ENCODE peak calls at places on chromosomes 16 and 17, in four cellular contexts. L is transverse colon, T is stomach, M is ovary. X is an unnamed sample.

GRCh38 chr17:44539664-44540063 is 17.6 kb upstream of the FZD2 start:
- DNase-seq in L (no peak), T (no peak), M (no peak), X (no peak)

GRCh38 chr17:61554209-61554608 is 36.8 kb downstream of the NACA2 start:
- DNase-seq in L (no peak), M (no peak), T (no peak), X (no peak)

GRCh38 chr17:41763327-41763726 is 23.2 kb downstream of the JUP start:
- DNase-seq in T (no peak), M (no peak), L (no peak), X (no peak)

GRCh38 chr17:18314059-18314730 is 599 bp downstream of the TOP3A start:
- DNase-seq in L (no peak), M (no peak), T (no peak), X (no peak)

GRCh38 chr16:3791701-3792100 is 74.4 kb upstream of the TRAP1 start:
- DNase-seq in T (no peak), L (no peak), M (no peak), X (no peak)

GRCh38 chr17:34306466-34306865 is 12.8 kb upstream of the CCL8 start:
- DNase-seq in M (no peak), L (no peak), T (no peak), X (no peak)

GRCh38 chr17:69402052-69402451 is 12.4 kb upstream of the MAP2K6 start:
- DNase-seq in L (no peak), T (no peak), M (no peak), X (no peak)

GRCh38 chr16:75254359-75254837 is 3.0 kb upstream of the BCAR1 start:
- DNase-seq in L (peak), T (no peak), M (no peak), X (peak)

GRCh38 chr16:84964729-84965128 is 46.6 kb downstream of the ZDHHC7 start:
- DNase-seq in L (no peak), M (no peak), T (no peak), X (no peak)

GRCh38 chr17:75535119-75535537 is 9.6 kb downstream of the LLGL2 start:
- DNase-seq in M (no peak), L (peak), T (peak), X (no peak)

GRCh38 chr17:79919164-79919585 is 79.9 kb upstream of the CBX4 start:
- DNase-seq in T (peak), M (peak), L (peak), X (peak)

GRCh38 chr17:29014716-29015115 is 8.9 kb upstream of the SEZ6 start:
- DNase-seq in M (no peak), L (no peak), T (no peak), X (no peak)

GRCh38 chr17:45764479-45764878 is 19.6 kb upstream of the CRHR1 start:
- DNase-seq in T (no peak), M (no peak), L (no peak), X (no peak)

GRCh38 chr16:50565428-50565827 is 17.2 kb downstream of the NKD1 start:
- DNase-seq in T (no peak), M (no peak), L (no peak), X (no peak)

GRCh38 chr16:78556421-78556820 is 457.0 kb downstream of the WWOX start:
- DNase-seq in T (no peak), M (no peak), L (no peak), X (no peak)

GRCh38 chr17:39627170-39627716 is 491 bp downstream of the PPP1R1B start:
- DNase-seq in M (no peak), T (no peak), L (no peak), X (no peak)

GRCh38 chr16:67248401-67249177 is at the start of gene SLC9A5:
- DNase-seq in L (no peak), T (no peak), M (peak), X (no peak)

GRCh38 chr16:67246945-67247697 is at the start of gene FHOD1:
- DNase-seq in T (peak), L (peak), M (peak), X (peak)

GRCh38 chr16:67249178-67249759 is 490 bp downstream of the SLC9A5 start:
- DNase-seq in L (no peak), M (no peak), T (no peak), X (no peak)

GRCh38 chr16:67246081-67246944 is 968 bp downstream of the FHOD1 start:
- DNase-seq in T (peak), L (peak), M (peak), X (peak)

DNA sequence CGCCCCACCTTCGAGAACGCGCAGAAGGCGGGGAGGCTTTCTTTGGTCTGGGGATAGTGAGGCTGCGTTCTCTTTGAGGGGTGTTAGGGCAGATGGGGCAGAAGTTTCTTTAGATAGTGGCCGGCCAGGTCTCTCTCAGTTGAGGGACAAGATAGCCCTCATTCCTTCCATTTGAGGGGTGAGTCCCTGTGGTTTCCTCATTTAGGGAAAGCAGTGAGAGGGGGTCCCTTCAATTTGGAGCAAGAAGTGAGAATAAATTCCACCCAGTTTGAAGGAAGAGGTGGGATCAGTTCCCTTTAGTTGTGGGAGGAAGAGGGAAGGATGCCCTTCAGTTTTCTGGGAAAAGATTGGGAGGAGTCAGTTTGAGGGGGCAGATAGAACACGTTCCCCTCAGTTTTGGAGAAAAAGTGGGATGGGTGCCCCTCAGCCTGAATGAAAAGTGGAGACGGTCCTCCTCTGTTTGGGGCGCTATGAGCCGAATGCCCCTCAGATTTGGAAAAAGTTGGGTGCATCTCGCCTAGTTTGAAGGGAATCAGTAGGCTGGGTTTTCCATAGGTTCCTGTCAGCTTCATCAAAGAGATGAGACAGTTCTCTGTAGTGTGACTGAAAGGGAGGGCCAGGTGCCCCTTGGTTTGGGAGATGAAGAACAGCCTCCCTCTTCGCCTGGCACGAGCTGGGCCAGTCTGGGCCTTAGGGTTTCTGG is 568 bp upstream of the FHOD1 start:
- DNase-seq in M (no peak), L (no peak), T (no peak), X (no peak)
- H3K4me3 ChIP-seq in M (peak), L (peak), T (peak), X (peak)

GRCh38 chr17:16066125-16066524 is 66.5 kb downstream of the TTC19 start:
- DNase-seq in L (no peak), M (no peak), T (no peak), X (no peak)

GRCh38 chr17:16072031-16072430 is 72.4 kb downstream of the TTC19 start:
- DNase-seq in M (no peak), L (no peak), T (no peak), X (no peak)

GRCh38 chr17:16073845-16074244 is 74.2 kb downstream of the TTC19 start:
- DNase-seq in L (no peak), T (no peak), M (no peak), X (no peak)

DNA sequence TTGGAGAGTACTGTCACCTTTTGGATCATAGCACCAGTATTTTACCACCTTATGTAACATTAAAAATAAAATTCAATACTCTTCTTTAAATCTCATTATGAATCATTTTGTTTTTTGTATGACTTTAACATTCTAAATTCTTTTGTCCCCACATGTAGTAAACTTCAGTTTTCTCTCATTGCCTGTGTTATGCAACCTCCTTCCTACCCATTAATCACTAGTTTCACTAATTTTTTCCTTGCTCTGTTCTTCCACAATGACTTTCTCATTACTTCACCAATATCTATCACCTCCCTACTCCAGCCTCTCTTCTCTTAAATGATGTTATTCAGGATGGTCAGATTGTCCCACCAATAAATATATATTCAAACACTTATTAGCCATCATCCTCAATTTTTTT is 68.7 kb downstream of the TTC19 start:
- DNase-seq in M (no peak), T (no peak), L (no peak), X (no peak)
- TF ChIP-seq POLR2A in M (no peak), T (no peak), L (no peak), X (no peak)

DNA sequence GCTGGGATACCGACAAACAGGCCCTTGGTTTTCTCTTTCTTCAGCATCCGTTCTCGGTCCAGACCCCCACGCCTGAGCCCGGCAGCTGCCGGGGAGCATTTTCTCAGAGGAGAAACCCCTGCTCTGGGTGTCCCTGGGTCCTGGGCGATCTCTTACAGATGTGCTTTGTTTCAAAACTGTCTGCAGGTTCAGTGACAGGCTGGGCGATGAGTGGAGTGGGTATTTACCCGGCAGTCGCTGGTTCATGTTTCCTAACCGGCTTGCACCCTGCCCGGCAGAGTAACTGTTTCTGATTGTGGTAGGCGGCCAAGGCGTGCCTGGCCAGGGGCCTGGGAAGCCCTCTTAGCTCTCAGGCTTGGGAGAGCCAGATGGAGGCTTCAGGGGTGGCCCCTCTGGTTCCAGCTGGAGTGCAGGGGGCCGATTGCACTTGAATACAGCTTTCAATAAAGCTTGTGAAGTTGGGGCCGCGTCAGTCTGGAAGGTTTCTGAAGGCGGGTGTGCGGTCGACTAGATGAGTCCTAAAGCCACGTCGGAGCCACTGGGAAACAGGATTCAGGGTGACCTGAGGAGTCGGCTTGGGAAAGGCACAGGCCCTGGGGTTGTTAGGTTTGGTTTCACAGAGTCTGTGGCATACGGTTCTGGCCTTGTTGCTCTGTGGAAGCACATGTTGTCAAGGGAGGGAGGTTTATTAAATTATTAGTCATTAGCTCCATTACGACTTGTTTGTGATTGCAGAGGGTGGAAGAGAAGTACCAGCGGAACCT is 1.4 kb downstream of the BAIAP2 start:
- DNase-seq in L (no peak), T (no peak), M (no peak), X (no peak)
- H3K27ac ChIP-seq in L (peak), T (peak), M (no peak), X (peak)

DNA sequence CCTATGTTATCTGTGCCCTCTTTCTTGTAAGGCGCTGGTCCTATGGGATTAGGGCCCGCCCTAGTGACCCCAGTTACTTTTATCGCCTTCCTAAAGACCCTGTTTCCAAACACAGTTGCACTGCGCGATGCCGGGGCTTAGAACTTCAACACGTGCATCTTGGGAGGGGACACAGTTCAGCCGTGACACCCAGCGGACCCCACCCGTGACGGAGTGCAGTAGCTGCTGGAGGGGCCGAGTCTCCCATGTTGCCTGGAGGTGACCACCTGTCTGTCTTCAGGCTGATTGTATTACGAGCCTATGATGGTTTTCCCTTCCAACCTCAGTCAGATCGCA is 9.4 kb downstream of the BAIAP2 start:
- DNase-seq in T (no peak), L (no peak), M (no peak), X (no peak)
- H3K4me3 ChIP-seq in T (no peak), L (no peak), M (no peak), X (no peak)

GRCh38 chr16:4913774-4914525 is 23.0 kb downstream of the PPL start:
- DNase-seq in L (no peak), M (no peak), T (no peak), X (no peak)

GRCh38 chr16:4913130-4913773 is 23.7 kb downstream of the PPL start:
- DNase-seq in L (no peak), M (no peak), T (no peak), X (no peak)

GRCh38 chr16:4917117-4917516 is 19.8 kb downstream of the PPL start:
- DNase-seq in M (no peak), T (no peak), L (no peak), X (no peak)

GRCh38 chr16:4915226-4915761 is 21.7 kb downstream of the PPL start:
- DNase-seq in L (no peak), T (no peak), M (no peak), X (no peak)

DNA sequence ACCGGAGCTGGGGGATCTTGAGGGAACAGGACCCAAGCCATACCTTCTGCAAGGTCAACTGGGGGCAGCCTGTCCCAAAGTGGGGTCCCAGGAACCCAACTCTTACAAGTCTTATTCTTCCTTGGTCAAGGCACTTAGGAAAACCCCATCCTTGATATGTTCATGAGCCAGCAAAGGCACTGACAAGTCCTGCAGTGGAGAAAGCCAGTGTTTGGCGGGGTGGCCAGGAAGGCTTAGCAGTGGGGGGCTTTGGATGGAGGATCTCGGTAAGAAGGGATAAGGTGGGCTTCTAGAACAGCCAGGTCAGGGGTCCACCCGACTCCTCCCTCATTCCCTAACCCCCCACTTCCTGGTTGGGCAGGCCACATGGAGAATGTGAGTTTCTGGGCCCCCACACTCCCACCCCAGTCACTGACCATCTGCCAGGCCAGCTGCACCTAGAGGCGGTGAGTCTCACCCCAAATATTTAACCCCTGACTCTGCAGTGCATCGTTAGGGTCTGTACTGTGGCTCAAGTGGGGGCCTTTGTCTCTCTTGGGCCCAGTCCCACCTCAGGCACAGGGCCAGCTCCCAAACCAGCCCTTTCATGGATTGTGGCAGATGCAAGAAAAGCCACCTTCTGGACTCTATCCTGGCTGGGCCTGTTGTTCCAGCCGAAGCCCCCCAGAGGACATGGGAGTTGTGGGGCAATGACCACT is 22.3 kb downstream of the PPL start:
- DNase-seq in M (no peak), T (no peak), L (no peak), X (no peak)
- TF ChIP-seq POLR2A in M (no peak), T (no peak), L (no peak), X (no peak)

GRCh38 chr17:977163-977562 is 2.4 kb downstream of the NXN start:
- DNase-seq in L (no peak), M (no peak), T (no peak), X (no peak)
- H3K27ac ChIP-seq in L (peak), M (no peak), T (no peak), X (peak)